ENCODE peak calls at places on chromosome 12, in four cellular contexts. L, M, N and W are unnamed samples.

GRCh38 chr12:28759334-28759733 is 389.7 kb upstream of the FAR2 start:
- DNase-seq in L (no peak), M (no peak), N (no peak), W (no peak)

GRCh38 chr12:78191611-78192010 is 360.9 kb downstream of the NAV3 start:
- DNase-seq in L (no peak), M (no peak), N (no peak), W (no peak)

GRCh38 chr12:93563807-93564538 is 8.5 kb upstream of the SOCS2 start:
- DNase-seq in L (no peak), M (no peak), N (no peak), W (peak)

GRCh38 chr12:3117628-3118027 is 40.4 kb downstream of the TSPAN9 start:
- DNase-seq in L (no peak), M (no peak), N (no peak), W (no peak)

GRCh38 chr12:9379023-9379742 is 171.0 kb upstream of the PZP start:
- DNase-seq in L (no peak), M (no peak), N (no peak), W (no peak)

GRCh38 chr12:44372259-44372658 is 503.9 kb downstream of the NELL2 start:
- DNase-seq in L (no peak), M (no peak), N (no peak), W (no peak)

GRCh38 chr12:58602179-58602578 is 318.1 kb downstream of the LRIG3 start:
- DNase-seq in L (no peak), M (no peak), N (no peak), W (no peak)

GRCh38 chr12:92398565-92399309 is 253.1 kb upstream of the BTG1 start:
- DNase-seq in L (no peak), M (no peak), N (no peak), W (no peak)

GRCh38 chr12:105960319-105961076 is 178.3 kb downstream of the NUAK1 start:
- DNase-seq in L (no peak), M (no peak), N (no peak), W (no peak)